ENCODE peak calls at places on chromosome 14, in eight cellular contexts. One of them, this sample, is unnamed.

GRCh38 chr14:84988391-84988790 is 541.6 kb upstream of the FLRT2 start:
- DNase-seq in fibroblast of mammary gland: peak
- DNase-seq in CD8-positive, alpha-beta T cell: no peak
- DNase-seq in fibroblast of lung: no peak
- DNase-seq in astrocyte of the spinal cord: no peak
- DNase-seq in suprapubic skin: no peak
- DNase-seq in cardiac fibroblast: no peak
- DNase-seq in heart left ventricle: no peak
- DNase-seq in this sample: no peak

GRCh38 chr14:77265187-77265515 is 5.9 kb downstream of the NGB start:
- DNase-seq in fibroblast of mammary gland: no peak
- DNase-seq in CD8-positive, alpha-beta T cell: no peak
- DNase-seq in fibroblast of lung: no peak
- DNase-seq in astrocyte of the spinal cord: no peak
- DNase-seq in suprapubic skin: no peak
- DNase-seq in cardiac fibroblast: no peak
- DNase-seq in heart left ventricle: no peak
- DNase-seq in this sample: no peak

GRCh38 chr14:55892906-55893305 is 225.3 kb upstream of the PELI2 start:
- DNase-seq in fibroblast of mammary gland: no peak
- DNase-seq in CD8-positive, alpha-beta T cell: no peak
- DNase-seq in fibroblast of lung: no peak
- DNase-seq in astrocyte of the spinal cord: no peak
- DNase-seq in suprapubic skin: no peak
- DNase-seq in cardiac fibroblast: no peak
- DNase-seq in heart left ventricle: no peak
- DNase-seq in this sample: no peak

GRCh38 chr14:73143003-73143402 is 6.7 kb downstream of the PSEN1 start:
- DNase-seq in fibroblast of mammary gland: no peak
- DNase-seq in CD8-positive, alpha-beta T cell: no peak
- DNase-seq in fibroblast of lung: no peak
- DNase-seq in astrocyte of the spinal cord: no peak
- DNase-seq in suprapubic skin: no peak
- DNase-seq in cardiac fibroblast: no peak
- DNase-seq in heart left ventricle: no peak
- DNase-seq in this sample: no peak

GRCh38 chr14:99538275-99538674 is 57.1 kb downstream of the CCNK start:
- DNase-seq in fibroblast of mammary gland: no peak
- DNase-seq in CD8-positive, alpha-beta T cell: no peak
- DNase-seq in fibroblast of lung: no peak
- DNase-seq in astrocyte of the spinal cord: peak
- DNase-seq in suprapubic skin: no peak
- DNase-seq in cardiac fibroblast: peak
- DNase-seq in heart left ventricle: peak
- DNase-seq in this sample: no peak

GRCh38 chr14:105412768-105413541 is 6.7 kb upstream of the MTA1 start:
- DNase-seq in fibroblast of mammary gland: no peak
- DNase-seq in CD8-positive, alpha-beta T cell: no peak
- DNase-seq in fibroblast of lung: no peak
- DNase-seq in astrocyte of the spinal cord: no peak
- DNase-seq in suprapubic skin: no peak
- DNase-seq in cardiac fibroblast: no peak
- DNase-seq in heart left ventricle: no peak
- DNase-seq in this sample: no peak

GRCh38 chr14:68535404-68536024 is 257.4 kb downstream of the ZFP36L1 start:
- DNase-seq in fibroblast of mammary gland: peak
- DNase-seq in CD8-positive, alpha-beta T cell: no peak
- DNase-seq in fibroblast of lung: peak
- DNase-seq in astrocyte of the spinal cord: peak
- DNase-seq in suprapubic skin: no peak
- DNase-seq in cardiac fibroblast: peak
- DNase-seq in heart left ventricle: no peak
- DNase-seq in this sample: peak

GRCh38 chr14:101500061-101500460 is 61.2 kb upstream of the DIO3 start:
- DNase-seq in fibroblast of mammary gland: no peak
- DNase-seq in CD8-positive, alpha-beta T cell: no peak
- DNase-seq in fibroblast of lung: no peak
- DNase-seq in astrocyte of the spinal cord: no peak
- DNase-seq in suprapubic skin: peak
- DNase-seq in cardiac fibroblast: no peak
- DNase-seq in heart left ventricle: no peak
- DNase-seq in this sample: no peak

GRCh38 chr14:79134346-79134745 is 964.2 kb downstream of the NRXN3 start:
- DNase-seq in fibroblast of mammary gland: no peak
- DNase-seq in CD8-positive, alpha-beta T cell: no peak
- DNase-seq in fibroblast of lung: no peak
- DNase-seq in astrocyte of the spinal cord: no peak
- DNase-seq in suprapubic skin: no peak
- DNase-seq in cardiac fibroblast: no peak
- DNase-seq in heart left ventricle: no peak
- DNase-seq in this sample: no peak

GRCh38 chr14:89067293-89067972 is 243.0 kb downstream of the TTC8 start:
- DNase-seq in fibroblast of mammary gland: no peak
- DNase-seq in CD8-positive, alpha-beta T cell: no peak
- DNase-seq in fibroblast of lung: no peak
- DNase-seq in astrocyte of the spinal cord: no peak
- DNase-seq in suprapubic skin: no peak
- DNase-seq in cardiac fibroblast: no peak
- DNase-seq in heart left ventricle: no peak
- DNase-seq in this sample: peak

GRCh38 chr14:56195727-56196126 is 77.5 kb downstream of the PELI2 start:
- DNase-seq in fibroblast of mammary gland: peak
- DNase-seq in CD8-positive, alpha-beta T cell: no peak
- DNase-seq in fibroblast of lung: peak
- DNase-seq in astrocyte of the spinal cord: peak
- DNase-seq in suprapubic skin: no peak
- DNase-seq in cardiac fibroblast: no peak
- DNase-seq in heart left ventricle: no peak
- DNase-seq in this sample: no peak

GRCh38 chr14:92323916-92324818 is 1.2 kb downstream of the SLC24A4 start:
- DNase-seq in fibroblast of mammary gland: no peak
- DNase-seq in CD8-positive, alpha-beta T cell: no peak
- DNase-seq in fibroblast of lung: no peak
- DNase-seq in astrocyte of the spinal cord: no peak
- DNase-seq in suprapubic skin: no peak
- DNase-seq in cardiac fibroblast: no peak
- DNase-seq in heart left ventricle: no peak
- DNase-seq in this sample: no peak
- H3K4me3 ChIP-seq in fibroblast of mammary gland: no peak
- H3K4me3 ChIP-seq in CD8-positive, alpha-beta T cell: no peak
- H3K4me3 ChIP-seq in fibroblast of lung: no peak
- H3K4me3 ChIP-seq in astrocyte of the spinal cord: no peak
- H3K4me3 ChIP-seq in suprapubic skin: peak
- H3K4me3 ChIP-seq in cardiac fibroblast: no peak
- H3K4me3 ChIP-seq in heart left ventricle: peak
- H3K4me3 ChIP-seq in this sample: peak

GRCh38 chr14:86513564-86513963 is 983.6 kb downstream of the FLRT2 start:
- DNase-seq in fibroblast of mammary gland: no peak
- DNase-seq in CD8-positive, alpha-beta T cell: no peak
- DNase-seq in fibroblast of lung: no peak
- DNase-seq in astrocyte of the spinal cord: no peak
- DNase-seq in suprapubic skin: no peak
- DNase-seq in cardiac fibroblast: no peak
- DNase-seq in heart left ventricle: no peak
- DNase-seq in this sample: no peak
- H3K4me3 ChIP-seq in fibroblast of mammary gland: no peak
- H3K4me3 ChIP-seq in CD8-positive, alpha-beta T cell: no peak
- H3K4me3 ChIP-seq in fibroblast of lung: no peak
- H3K4me3 ChIP-seq in astrocyte of the spinal cord: no peak
- H3K4me3 ChIP-seq in suprapubic skin: no peak
- H3K4me3 ChIP-seq in cardiac fibroblast: no peak
- H3K4me3 ChIP-seq in heart left ventricle: no peak
- H3K4me3 ChIP-seq in this sample: no peak

DNA sequence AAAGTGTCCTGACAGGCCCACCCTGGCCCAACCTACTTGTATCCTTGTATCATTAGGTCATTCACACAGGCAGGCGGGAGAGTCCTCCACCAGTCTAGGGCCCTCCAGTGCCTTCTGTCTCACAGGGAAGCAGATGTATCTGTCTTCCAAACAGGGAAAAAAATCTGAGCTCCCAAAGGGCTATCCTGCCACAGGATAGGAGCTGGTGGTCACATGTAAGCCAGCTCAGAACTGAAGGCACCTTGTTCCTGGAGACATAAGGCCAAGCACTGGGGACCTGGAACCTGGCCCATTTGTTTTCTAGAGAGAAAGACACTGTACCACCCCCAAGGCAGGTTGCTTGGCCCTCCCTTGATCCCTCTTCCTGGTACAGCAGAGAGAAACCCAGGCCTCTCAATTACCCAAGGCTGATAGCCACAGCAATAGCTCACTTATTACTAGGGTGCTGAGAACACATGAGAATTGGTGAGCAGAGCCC is 19.4 kb upstream of the PLEKHH1 start:
- DNase-seq in fibroblast of mammary gland: no peak
- DNase-seq in CD8-positive, alpha-beta T cell: no peak
- DNase-seq in fibroblast of lung: no peak
- DNase-seq in astrocyte of the spinal cord: no peak
- DNase-seq in suprapubic skin: no peak
- DNase-seq in cardiac fibroblast: no peak
- DNase-seq in heart left ventricle: no peak
- DNase-seq in this sample: no peak
- H3K4me3 ChIP-seq in fibroblast of mammary gland: no peak
- H3K4me3 ChIP-seq in CD8-positive, alpha-beta T cell: no peak
- H3K4me3 ChIP-seq in fibroblast of lung: no peak
- H3K4me3 ChIP-seq in astrocyte of the spinal cord: no peak
- H3K4me3 ChIP-seq in suprapubic skin: no peak
- H3K4me3 ChIP-seq in cardiac fibroblast: no peak
- H3K4me3 ChIP-seq in heart left ventricle: no peak
- H3K4me3 ChIP-seq in this sample: peak

GRCh38 chr14:53153702-53154112 is 584 bp upstream of the DDHD1 start:
- DNase-seq in fibroblast of mammary gland: no peak
- DNase-seq in CD8-positive, alpha-beta T cell: no peak
- DNase-seq in fibroblast of lung: no peak
- DNase-seq in astrocyte of the spinal cord: no peak
- DNase-seq in suprapubic skin: no peak
- DNase-seq in cardiac fibroblast: no peak
- DNase-seq in heart left ventricle: no peak
- DNase-seq in this sample: no peak
- H3K4me3 ChIP-seq in fibroblast of mammary gland: peak
- H3K4me3 ChIP-seq in CD8-positive, alpha-beta T cell: peak
- H3K4me3 ChIP-seq in fibroblast of lung: no peak
- H3K4me3 ChIP-seq in astrocyte of the spinal cord: peak
- H3K4me3 ChIP-seq in suprapubic skin: peak
- H3K4me3 ChIP-seq in cardiac fibroblast: peak
- H3K4me3 ChIP-seq in heart left ventricle: peak
- H3K4me3 ChIP-seq in this sample: peak

GRCh38 chr14:75440733-75441474 is 13.1 kb downstream of the JDP2 start:
- DNase-seq in fibroblast of mammary gland: peak
- DNase-seq in CD8-positive, alpha-beta T cell: no peak
- DNase-seq in fibroblast of lung: peak
- DNase-seq in astrocyte of the spinal cord: peak
- DNase-seq in suprapubic skin: no peak
- DNase-seq in cardiac fibroblast: peak
- DNase-seq in heart left ventricle: peak
- DNase-seq in this sample: no peak

GRCh38 chr14:75438486-75439080 is 10.8 kb downstream of the JDP2 start:
- DNase-seq in fibroblast of mammary gland: no peak
- DNase-seq in CD8-positive, alpha-beta T cell: no peak
- DNase-seq in fibroblast of lung: no peak
- DNase-seq in astrocyte of the spinal cord: no peak
- DNase-seq in suprapubic skin: no peak
- DNase-seq in cardiac fibroblast: no peak
- DNase-seq in heart left ventricle: no peak
- DNase-seq in this sample: no peak

GRCh38 chr14:75441731-75442130 is 13.9 kb downstream of the JDP2 start:
- DNase-seq in fibroblast of mammary gland: no peak
- DNase-seq in CD8-positive, alpha-beta T cell: no peak
- DNase-seq in fibroblast of lung: no peak
- DNase-seq in astrocyte of the spinal cord: no peak
- DNase-seq in suprapubic skin: no peak
- DNase-seq in cardiac fibroblast: no peak
- DNase-seq in heart left ventricle: no peak
- DNase-seq in this sample: no peak

GRCh38 chr14:75442166-75442565 is 14.3 kb downstream of the JDP2 start:
- DNase-seq in fibroblast of mammary gland: no peak
- DNase-seq in CD8-positive, alpha-beta T cell: no peak
- DNase-seq in fibroblast of lung: no peak
- DNase-seq in astrocyte of the spinal cord: no peak
- DNase-seq in suprapubic skin: no peak
- DNase-seq in cardiac fibroblast: no peak
- DNase-seq in heart left ventricle: no peak
- DNase-seq in this sample: no peak

GRCh38 chr14:75439989-75440388 is 12.2 kb downstream of the JDP2 start:
- DNase-seq in fibroblast of mammary gland: no peak
- DNase-seq in CD8-positive, alpha-beta T cell: no peak
- DNase-seq in fibroblast of lung: no peak
- DNase-seq in astrocyte of the spinal cord: no peak
- DNase-seq in suprapubic skin: no peak
- DNase-seq in cardiac fibroblast: no peak
- DNase-seq in heart left ventricle: no peak
- DNase-seq in this sample: no peak
- H3K4me3 ChIP-seq in fibroblast of mammary gland: no peak
- H3K4me3 ChIP-seq in CD8-positive, alpha-beta T cell: no peak
- H3K4me3 ChIP-seq in fibroblast of lung: no peak
- H3K4me3 ChIP-seq in astrocyte of the spinal cord: no peak
- H3K4me3 ChIP-seq in suprapubic skin: no peak
- H3K4me3 ChIP-seq in cardiac fibroblast: no peak
- H3K4me3 ChIP-seq in heart left ventricle: no peak
- H3K4me3 ChIP-seq in this sample: no peak

DNA sequence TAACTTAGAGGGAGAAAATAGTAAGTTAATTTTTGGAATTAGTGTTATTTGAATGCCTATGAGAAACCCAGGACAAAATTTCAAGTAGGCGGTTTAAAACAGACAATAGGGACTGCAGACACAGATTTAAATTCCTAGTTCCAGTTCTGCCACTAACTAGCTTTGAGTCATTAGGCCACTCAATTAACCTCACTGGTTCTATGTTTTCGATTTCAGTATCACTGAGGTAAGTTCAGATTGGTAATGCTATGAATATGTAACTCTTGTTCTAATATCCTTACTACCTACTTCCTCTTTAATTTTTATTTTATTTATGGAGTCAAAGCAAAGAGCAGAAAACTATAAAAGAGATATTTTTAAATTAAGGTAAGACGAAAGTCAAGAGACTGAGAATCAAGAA is 52.6 kb downstream of the GALC start:
- DNase-seq in fibroblast of mammary gland: no peak
- DNase-seq in CD8-positive, alpha-beta T cell: no peak
- DNase-seq in fibroblast of lung: no peak
- DNase-seq in astrocyte of the spinal cord: no peak
- DNase-seq in suprapubic skin: no peak
- DNase-seq in cardiac fibroblast: no peak
- DNase-seq in heart left ventricle: no peak
- DNase-seq in this sample: no peak
- H3K4me3 ChIP-seq in fibroblast of mammary gland: no peak
- H3K4me3 ChIP-seq in CD8-positive, alpha-beta T cell: no peak
- H3K4me3 ChIP-seq in fibroblast of lung: no peak
- H3K4me3 ChIP-seq in astrocyte of the spinal cord: no peak
- H3K4me3 ChIP-seq in suprapubic skin: no peak
- H3K4me3 ChIP-seq in cardiac fibroblast: no peak
- H3K4me3 ChIP-seq in heart left ventricle: no peak
- H3K4me3 ChIP-seq in this sample: no peak

GRCh38 chr14:28765907-28766504 is 581 bp upstream of the FOXG1 start:
- DNase-seq in fibroblast of mammary gland: no peak
- DNase-seq in CD8-positive, alpha-beta T cell: no peak
- DNase-seq in fibroblast of lung: no peak
- DNase-seq in astrocyte of the spinal cord: peak
- DNase-seq in suprapubic skin: no peak
- DNase-seq in cardiac fibroblast: peak
- DNase-seq in heart left ventricle: no peak
- DNase-seq in this sample: no peak
- H3K4me3 ChIP-seq in fibroblast of mammary gland: peak
- H3K4me3 ChIP-seq in CD8-positive, alpha-beta T cell: no peak
- H3K4me3 ChIP-seq in fibroblast of lung: no peak
- H3K4me3 ChIP-seq in astrocyte of the spinal cord: peak
- H3K4me3 ChIP-seq in suprapubic skin: peak
- H3K4me3 ChIP-seq in cardiac fibroblast: no peak
- H3K4me3 ChIP-seq in heart left ventricle: peak
- H3K4me3 ChIP-seq in this sample: peak

GRCh38 chr14:53955671-53956426 is 776 bp downstream of the BMP4 start:
- DNase-seq in fibroblast of mammary gland: no peak
- DNase-seq in CD8-positive, alpha-beta T cell: no peak
- DNase-seq in fibroblast of lung: peak
- DNase-seq in astrocyte of the spinal cord: peak
- DNase-seq in suprapubic skin: peak
- DNase-seq in cardiac fibroblast: peak
- DNase-seq in heart left ventricle: peak
- DNase-seq in this sample: no peak
- H3K4me3 ChIP-seq in fibroblast of mammary gland: no peak
- H3K4me3 ChIP-seq in CD8-positive, alpha-beta T cell: peak
- H3K4me3 ChIP-seq in fibroblast of lung: peak
- H3K4me3 ChIP-seq in astrocyte of the spinal cord: peak
- H3K4me3 ChIP-seq in suprapubic skin: peak
- H3K4me3 ChIP-seq in cardiac fibroblast: peak
- H3K4me3 ChIP-seq in heart left ventricle: peak
- H3K4me3 ChIP-seq in this sample: peak